ENCODE peak calls at places on chromosomes 1 and 21, in eight cellular contexts. Z is activated naive CD8-positive, alpha-beta T cell treated with anti-CD3 and anti-CD28 coated beads for 36 hours; D is Right ventricle myocardium superior; I is stimulated activated naive CD4-positive, alpha-beta T cell treated with Interleukin-2 at 50 U/mL for 16 hours; T is SK-N-SH; H is transverse colon; S is progenitor cell of endocrine pancreas; M is M059J. G is an unnamed sample.

GRCh38 chr1:41496080-41497055 is 11.9 kb upstream of the EDN2 start:
- DNase-seq in Z (peak), D (peak), I (peak), T (no peak), H (peak), S (peak), M (peak), G (peak)

GRCh38 chr1:244757091-244757939 is 78.1 kb upstream of the COX20 start:
- DNase-seq in Z (no peak), D (no peak), I (no peak), T (no peak), H (no peak), S (no peak), M (peak), G (peak)

GRCh38 chr1:216331211-216331610 is 92.0 kb downstream of the USH2A start:
- DNase-seq in Z (no peak), D (no peak), I (no peak), T (no peak), H (no peak), S (no peak), M (no peak), G (no peak)

GRCh38 chr1:65255088-65256050 is 54.0 kb upstream of the DNAJC6 start:
- DNase-seq in Z (no peak), D (no peak), I (no peak), T (peak), H (no peak), S (peak), M (no peak), G (peak)

GRCh38 chr1:64965239-64966157 is 851 bp downstream of the JAK1 start:
- DNase-seq in Z (peak), D (peak), I (peak), T (peak), H (peak), S (peak), M (peak), G (peak)

GRCh38 chr1:905071-905749 is 18.5 kb upstream of the SAMD11 start:
- DNase-seq in Z (peak), D (peak), I (no peak), T (peak), H (peak), S (peak), M (no peak), G (no peak)

GRCh38 chr1:41558761-41559171 is 74.3 kb upstream of the EDN2 start:
- DNase-seq in Z (no peak), D (peak), I (no peak), T (no peak), H (no peak), S (no peak), M (no peak), G (no peak)

GRCh38 chr1:6602669-6603423 is at the start of gene KLHL21:
- DNase-seq in Z (peak), D (peak), I (peak), T (peak), H (peak), S (peak), M (peak), G (peak)

GRCh38 chr1:240242601-240243144 is 151.0 kb downstream of the FMN2 start:
- DNase-seq in Z (no peak), D (no peak), I (no peak), T (peak), H (no peak), S (no peak), M (peak), G (peak)

GRCh38 chr1:4611708-4612349 is 42.6 kb upstream of the AJAP1 start:
- DNase-seq in Z (no peak), D (no peak), I (no peak), T (peak), H (no peak), S (no peak), M (no peak), G (no peak)

GRCh38 chr1:228279011-228279721 is 71.3 kb downstream of the OBSCN start:
- DNase-seq in Z (no peak), D (no peak), I (no peak), T (no peak), H (peak), S (no peak), M (no peak), G (no peak)

GRCh38 chr1:182643699-182644098 is 39.5 kb upstream of the RGS16 start:
- DNase-seq in Z (no peak), D (no peak), I (no peak), T (no peak), H (no peak), S (no peak), M (no peak), G (no peak)

GRCh38 chr1:170354679-170355078 is 177.3 kb upstream of the GORAB start:
- DNase-seq in Z (no peak), D (no peak), I (no peak), T (no peak), H (no peak), S (no peak), M (no peak), G (no peak)

GRCh38 chr1:183218981-183219621 is 33.0 kb downstream of the LAMC2 start:
- DNase-seq in Z (peak), D (peak), I (no peak), T (no peak), H (peak), S (no peak), M (no peak), G (no peak)

GRCh38 chr21:44874497-44875331 is 1.2 kb upstream of the PTTG1IP start:
- DNase-seq in Z (peak), D (peak), I (peak), T (no peak), H (peak), S (no peak), M (peak), G (peak)

GRCh38 chr1:234528073-234528865 is 49.3 kb upstream of the TARBP1 start:
- DNase-seq in Z (no peak), D (peak), I (no peak), T (no peak), H (no peak), S (no peak), M (no peak), G (no peak)

GRCh38 chr21:46145159-46145839 is 10.1 kb downstream of the FTCD start:
- DNase-seq in Z (no peak), D (peak), I (no peak), T (no peak), H (no peak), S (no peak), M (no peak), G (no peak)

GRCh38 chr1:113014508-113014907 is 58.5 kb upstream of the LRIG2 start:
- DNase-seq in Z (no peak), D (no peak), I (no peak), T (no peak), H (no peak), S (no peak), M (no peak), G (no peak)

GRCh38 chr21:26961704-26962103 is 5.2 kb downstream of the ADAMTS5 start:
- DNase-seq in Z (no peak), D (no peak), I (no peak), T (peak), H (no peak), S (no peak), M (no peak), G (peak)

GRCh38 chr1:52668711-52669110 is 29.4 kb downstream of the COA7 start:
- DNase-seq in Z (no peak), D (no peak), I (no peak), T (no peak), H (no peak), S (no peak), M (peak), G (peak)

GRCh38 chr1:244340396-244340795 is 111.3 kb downstream of the ADSS2 start:
- DNase-seq in Z (no peak), D (no peak), I (no peak), T (no peak), H (no peak), S (no peak), M (no peak), G (no peak)

GRCh38 chr1:69146303-69146702 is 421.4 kb upstream of the LRRC7 start:
- DNase-seq in Z (no peak), D (no peak), I (no peak), T (no peak), H (no peak), S (no peak), M (no peak), G (no peak)

GRCh38 chr21:37681711-37682110 is 234.5 kb downstream of the KCNJ6 start:
- DNase-seq in Z (no peak), D (no peak), I (no peak), T (no peak), H (no peak), S (no peak), M (no peak), G (no peak)

GRCh38 chr1:103788377-103788776 is 38.7 kb downstream of the AMY1C start:
- DNase-seq in Z (no peak), D (no peak), I (no peak), T (no peak), H (no peak), S (no peak), M (peak), G (peak)

GRCh38 chr1:46618746-46619415 is 2.3 kb upstream of the MOB3C start:
- DNase-seq in Z (no peak), D (no peak), I (no peak), T (no peak), H (no peak), S (no peak), M (no peak), G (no peak)

GRCh38 chr1:208040714-208041393 is 129.9 kb upstream of the CD34 start:
- DNase-seq in Z (no peak), D (no peak), I (no peak), T (no peak), H (no peak), S (no peak), M (no peak), G (no peak)

GRCh38 chr1:27332536-27333281 is 9.1 kb upstream of the SYTL1 start:
- DNase-seq in Z (peak), D (peak), I (peak), T (peak), H (peak), S (peak), M (no peak), G (peak)

GRCh38 chr1:43235451-43236121 is 34.2 kb upstream of the TMEM125 start:
- DNase-seq in Z (no peak), D (no peak), I (no peak), T (no peak), H (peak), S (no peak), M (no peak), G (no peak)

GRCh38 chr21:41009398-41010177 is 158.4 kb upstream of the BACE2 start:
- DNase-seq in Z (no peak), D (no peak), I (no peak), T (peak), H (no peak), S (no peak), M (no peak), G (no peak)

GRCh38 chr1:225882008-225882698 is at the start of gene TMEM63A:
- DNase-seq in Z (peak), D (peak), I (peak), T (peak), H (peak), S (peak), M (peak), G (peak)

G was measured in EL.